ENCODE peak calls at places on chromosomes 12 and 14, in ten cellular contexts. F, O, I, T, K, X, G, C, S and L are unnamed samples.

GRCh38 chr14:51396222-51396815 is 156.3 kb downstream of the TMX1 start:
- DNase-seq in G (no peak), T (peak), I (peak), F (peak), X (peak), S (peak), C (peak), K (peak), O (peak), L (peak)

GRCh38 chr12:112916270-112916669 is 9.5 kb downstream of the OAS1 start:
- DNase-seq in F (no peak), K (no peak), O (peak), I (no peak), X (no peak), G (no peak), T (no peak), C (peak), S (peak), L (no peak)

GRCh38 chr12:51341259-51342007 is 5.0 kb downstream of the CELA1 start:
- DNase-seq in S (peak), I (peak), O (peak), X (peak), C (peak), G (peak), K (peak), T (peak), F (peak), L (peak)

GRCh38 chr14:84859116-84859515 is 670.8 kb upstream of the FLRT2 start:
- DNase-seq in C (no peak), F (no peak), I (no peak), S (no peak), X (no peak), K (no peak), O (no peak), T (no peak), G (no peak), L (no peak)

GRCh38 chr12:132222096-132222807 is 78.0 kb downstream of the NOC4L start:
- DNase-seq in F (no peak), O (peak), C (peak), T (no peak), G (peak), S (peak), X (peak), K (peak), I (peak), L (peak)

GRCh38 chr14:31936100-31936499 is 141.0 kb upstream of the ARHGAP5 start:
- DNase-seq in S (peak), O (no peak), X (peak), T (no peak), F (no peak), C (no peak), G (no peak), K (peak), I (peak), L (no peak)

GRCh38 chr12:53601296-53601847 is 24.8 kb downstream of the ATF7 start:
- DNase-seq in T (no peak), C (no peak), F (no peak), G (no peak), O (no peak), K (no peak), S (no peak), I (no peak), X (no peak), L (no peak)

GRCh38 chr12:132021031-132021871 is 71.5 kb downstream of the EP400 start:
- DNase-seq in X (no peak), O (no peak), F (no peak), G (no peak), T (no peak), C (no peak), S (no peak), I (no peak), K (no peak), L (no peak)

GRCh38 chr12:65123435-65124063 is 2.4 kb upstream of the WIF1 start:
- DNase-seq in S (peak), O (peak), F (peak), X (peak), T (peak), G (peak), K (peak), C (peak), I (peak), L (no peak)

GRCh38 chr12:132084681-132085635 is 59.2 kb downstream of the DDX51 start:
- DNase-seq in C (peak), F (peak), O (peak), S (peak), G (peak), K (peak), X (peak), T (peak), I (peak), L (peak)

GRCh38 chr12:25839470-25839869 is 119.0 kb upstream of the RASSF8 start:
- DNase-seq in C (peak), K (no peak), F (peak), O (no peak), G (no peak), X (peak), I (peak), S (peak), T (no peak), L (no peak)

GRCh38 chr12:34215893-34216285 is 193.6 kb downstream of the ALG10 start:
- DNase-seq in T (no peak), C (no peak), G (no peak), F (no peak), O (no peak), K (no peak), X (no peak), S (no peak), I (no peak), L (no peak)

GRCh38 chr12:28222081-28222700 is 31.9 kb downstream of the CCDC91 start:
- DNase-seq in S (no peak), K (no peak), I (no peak), C (no peak), X (no peak), T (no peak), G (no peak), F (no peak), O (no peak), L (no peak)

GRCh38 chr14:54108481-54109471 is 152.2 kb upstream of the BMP4 start:
- DNase-seq in G (no peak), X (peak), S (peak), K (peak), O (no peak), T (peak), I (peak), F (peak), C (peak), L (no peak)

GRCh38 chr14:89586258-89587127 is 169.5 kb upstream of the FOXN3 start:
- DNase-seq in X (no peak), I (no peak), G (no peak), T (no peak), O (peak), K (no peak), C (no peak), F (no peak), S (no peak), L (no peak)

GRCh38 chr14:56310643-56311042 is 192.4 kb downstream of the PELI2 start:
- DNase-seq in X (peak), S (peak), I (no peak), T (peak), C (no peak), F (no peak), G (no peak), K (no peak), O (no peak), L (no peak)

GRCh38 chr14:55532645-55533309 is 47.2 kb upstream of the KTN1 start:
- DNase-seq in G (peak), I (no peak), O (no peak), S (no peak), K (no peak), T (no peak), C (no peak), F (no peak), X (no peak), L (peak)

DNA sequence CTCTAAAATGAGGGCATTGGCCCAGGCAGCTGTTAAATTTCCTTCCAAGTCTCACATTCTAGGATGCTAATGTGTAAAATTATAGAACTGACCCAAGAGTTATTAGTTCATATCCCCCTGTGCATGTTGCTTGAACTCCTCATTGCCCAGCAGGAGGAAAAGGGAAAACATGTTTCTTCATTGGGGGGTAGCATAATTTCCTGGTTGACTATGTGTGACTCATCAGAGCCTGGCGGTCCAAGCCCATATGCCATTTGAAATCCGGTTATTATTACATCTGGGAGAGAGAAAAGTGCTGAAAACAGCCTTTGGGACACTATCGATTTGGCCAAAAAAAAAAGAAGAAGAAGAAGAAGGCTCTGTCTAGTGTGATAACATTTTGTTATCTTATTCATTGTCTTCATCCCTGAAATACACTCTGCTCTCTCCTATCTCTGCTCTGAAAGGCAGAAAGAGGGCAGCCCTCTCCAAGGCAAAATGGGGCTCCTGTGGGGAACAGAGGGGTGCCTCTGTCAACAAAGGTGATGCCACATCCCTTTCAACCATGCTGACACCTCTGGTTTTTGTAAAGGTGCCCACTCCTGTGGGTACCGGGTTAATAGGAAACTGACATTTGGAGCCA is 114.2 kb downstream of the DAD1 start:
- DNase-seq in G (no peak), F (peak), X (peak), S (peak), I (no peak), C (no peak), K (no peak), T (no peak), O (no peak), L (no peak)
- TF ChIP-seq CTCF in G (no peak), F (no peak), X (no peak), S (no peak), I (no peak), C (no peak), K (no peak), T (no peak), O (no peak), L (no peak)

DNA sequence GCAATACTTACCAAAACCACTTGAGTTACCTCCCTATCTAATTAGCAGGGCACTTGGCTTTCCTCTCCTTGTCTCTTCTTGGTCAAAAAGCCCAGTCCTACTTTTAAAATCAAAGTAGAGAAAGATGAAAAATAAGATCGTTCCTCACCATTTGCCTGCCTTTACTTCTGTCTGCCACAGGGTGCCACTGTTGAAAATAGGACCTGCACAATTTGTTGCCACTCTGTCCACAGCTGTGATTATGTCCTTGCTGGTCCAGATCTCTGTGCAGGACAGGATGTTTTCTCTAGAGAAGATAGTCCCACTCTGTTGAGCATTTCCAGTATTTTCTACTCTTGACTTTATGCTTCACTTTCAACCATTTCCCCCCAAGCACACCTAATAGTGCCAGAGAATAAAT is 179.9 kb downstream of the PDZRN4 start:
- DNase-seq in F (peak), K (no peak), I (peak), T (no peak), S (peak), X (peak), O (no peak), G (no peak), C (no peak), L (no peak)
- TF ChIP-seq CTCF in F (peak), K (no peak), I (no peak), T (no peak), S (peak), X (peak), O (no peak), G (peak), C (peak), L (peak)

GRCh38 chr12:114638790-114639435 is 45.1 kb downstream of the TBX3 start:
- DNase-seq in F (no peak), O (no peak), G (no peak), T (no peak), I (no peak), X (no peak), K (no peak), C (no peak), S (no peak), L (no peak)

GRCh38 chr12:114631242-114631641 is 52.7 kb downstream of the TBX3 start:
- DNase-seq in T (no peak), S (no peak), O (no peak), F (no peak), C (no peak), I (no peak), X (no peak), G (no peak), K (no peak), L (no peak)

GRCh38 chr12:114636723-114637480 is 47.1 kb downstream of the TBX3 start:
- DNase-seq in K (peak), F (peak), T (peak), O (no peak), C (peak), I (peak), S (peak), G (peak), X (peak), L (peak)
- TF ChIP-seq CTCF in K (peak), F (peak), T (peak), O (no peak), C (peak), I (peak), S (peak), G (no peak), X (peak), L (no peak)

GRCh38 chr12:49547090-49547690 is 8.4 kb downstream of the KCNH3 start:
- DNase-seq in X (no peak), I (no peak), T (no peak), K (no peak), G (no peak), C (peak), F (no peak), O (no peak), S (no peak), L (no peak)

GRCh38 chr12:49550853-49551252 is 12.0 kb downstream of the KCNH3 start:
- DNase-seq in O (peak), C (no peak), G (no peak), I (no peak), F (no peak), T (no peak), K (no peak), X (no peak), S (no peak), L (no peak)

GRCh38 chr12:49549735-49550710 is 11.2 kb downstream of the KCNH3 start:
- DNase-seq in G (no peak), S (no peak), T (no peak), I (no peak), F (no peak), X (no peak), C (no peak), O (no peak), K (no peak), L (no peak)

GRCh38 chr12:49548481-49548821 is 9.6 kb downstream of the KCNH3 start:
- DNase-seq in X (no peak), C (no peak), O (no peak), K (no peak), I (no peak), G (no peak), S (no peak), T (no peak), F (no peak), L (no peak)

DNA sequence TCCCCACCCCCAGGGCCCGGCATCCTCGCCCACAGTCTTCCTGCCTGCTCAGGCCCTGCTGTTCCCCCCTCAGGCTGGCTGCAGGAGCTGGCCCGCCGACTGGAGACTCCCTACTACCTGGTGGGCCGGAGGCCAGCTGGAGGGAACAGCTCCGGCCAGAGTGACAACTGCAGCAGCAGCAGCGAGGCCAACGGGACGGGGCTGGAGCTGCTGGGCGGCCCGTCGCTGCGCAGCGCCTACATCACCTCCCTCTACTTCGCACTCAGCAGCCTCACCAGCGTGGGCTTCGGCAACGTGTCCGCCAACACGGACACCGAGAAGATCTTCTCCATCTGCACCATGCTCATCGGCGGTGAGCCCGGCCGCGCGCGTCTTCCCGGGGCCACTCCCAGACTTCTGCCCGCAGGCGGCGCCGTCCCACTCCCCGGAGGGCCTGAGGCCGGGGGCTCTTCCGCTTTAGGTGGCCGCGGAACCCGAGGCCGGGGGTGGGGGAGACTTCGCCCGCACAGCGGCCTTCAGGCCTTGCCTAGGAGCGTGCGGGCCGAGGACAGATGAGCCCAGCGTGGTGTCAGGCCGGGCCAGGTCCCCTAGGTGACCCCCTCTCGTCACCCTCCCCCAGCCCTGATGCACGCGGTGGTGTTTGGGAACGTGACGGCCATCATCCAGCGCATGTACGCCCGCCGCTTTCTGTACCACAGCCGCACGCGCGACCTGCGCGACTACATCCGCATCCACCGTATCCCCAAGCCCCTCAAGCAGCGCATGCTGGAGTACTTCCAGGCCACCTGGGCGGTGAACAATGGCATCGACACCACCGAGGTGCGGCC is 10.2 kb downstream of the KCNH3 start:
- DNase-seq in G (peak), S (peak), K (no peak), C (no peak), T (no peak), I (no peak), F (no peak), O (no peak), X (no peak), L (peak)
- TF ChIP-seq CTCF in G (peak), S (peak), K (no peak), C (no peak), T (peak), I (no peak), F (peak), O (no peak), X (peak), L (peak)

GRCh38 chr14:104592785-104593184 is 11.8 kb downstream of the TMEM179 start:
- DNase-seq in F (no peak), I (no peak), G (no peak), T (no peak), S (no peak), C (no peak), X (no peak), O (no peak), K (no peak), L (peak)
- TF ChIP-seq CTCF in F (no peak), I (no peak), G (no peak), T (no peak), S (no peak), C (no peak), X (no peak), O (no peak), K (no peak), L (no peak)

GRCh38 chr12:119840617-119841016 is 36.5 kb downstream of the CIT start:
- DNase-seq in I (no peak), T (no peak), O (no peak), X (no peak), F (no peak), K (no peak), C (no peak), S (peak), G (no peak), L (no peak)

GRCh38 chr12:119829439-119829838 is 47.7 kb downstream of the CIT start:
- DNase-seq in X (no peak), K (no peak), I (no peak), C (no peak), T (no peak), F (no peak), O (no peak), G (no peak), S (no peak), L (no peak)

GRCh38 chr12:119838781-119839180 is 38.3 kb downstream of the CIT start:
- DNase-seq in I (no peak), T (no peak), S (no peak), X (no peak), G (no peak), K (no peak), C (no peak), F (no peak), O (no peak), L (peak)

GRCh38 chr12:119839201-119839600 is 37.9 kb downstream of the CIT start:
- DNase-seq in T (no peak), K (no peak), C (no peak), S (no peak), X (no peak), F (no peak), I (no peak), G (no peak), O (no peak), L (no peak)

DNA sequence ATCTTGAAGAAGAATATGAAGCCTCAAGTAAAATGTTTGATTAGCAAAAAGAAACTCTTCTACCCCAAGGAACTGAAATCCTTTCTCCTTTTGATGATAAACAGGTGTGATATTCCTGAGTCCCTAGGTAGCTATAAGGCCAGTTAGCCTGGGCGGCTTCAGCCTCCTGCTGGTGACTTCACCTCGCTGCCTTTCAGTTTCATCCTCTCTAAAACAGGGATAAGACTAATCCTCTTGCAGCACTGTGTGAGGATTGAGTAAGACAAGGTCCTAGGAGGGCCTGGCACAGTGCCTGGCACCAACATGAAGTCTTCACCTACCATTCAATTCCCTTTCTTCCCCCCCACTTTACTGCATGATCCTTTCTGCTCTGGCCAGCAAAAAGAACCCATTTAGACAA is 42.1 kb downstream of the CIT start:
- DNase-seq in X (peak), C (no peak), F (peak), T (peak), I (peak), K (no peak), S (peak), O (no peak), G (no peak), L (no peak)
- TF ChIP-seq CTCF in X (peak), C (no peak), F (peak), T (peak), I (no peak), K (no peak), S (peak), O (no peak), G (no peak), L (no peak)

GRCh38 chr14:104941508-104942365 is 17.1 kb downstream of the PLD4 start:
- DNase-seq in C (no peak), F (no peak), X (no peak), G (no peak), S (no peak), I (no peak), O (no peak), T (no peak), K (no peak), L (peak)

GRCh38 chr14:104942586-104942985 is 17.9 kb downstream of the PLD4 start:
- DNase-seq in O (no peak), T (no peak), F (no peak), X (no peak), K (no peak), I (no peak), C (no peak), S (no peak), G (no peak), L (peak)

GRCh38 chr14:104939666-104940410 is 15.2 kb downstream of the PLD4 start:
- DNase-seq in O (no peak), I (no peak), T (no peak), X (no peak), C (no peak), S (no peak), F (no peak), G (no peak), K (no peak), L (peak)

GRCh38 chr14:104938960-104939359 is 14.3 kb downstream of the PLD4 start:
- DNase-seq in K (no peak), X (no peak), I (no peak), F (no peak), S (no peak), T (no peak), C (no peak), G (no peak), O (no peak), L (no peak)

GRCh38 chr14:104940526-104941150 is 16.0 kb downstream of the PLD4 start:
- DNase-seq in T (no peak), C (no peak), F (no peak), K (no peak), I (no peak), S (peak), X (peak), O (no peak), G (no peak), L (peak)
- TF ChIP-seq CTCF in T (no peak), C (no peak), F (no peak), K (no peak), I (no peak), S (peak), X (peak), O (no peak), G (no peak), L (no peak)